ENCODE peak calls at places on chromosomes 13 and 19, in six cellular contexts. I, W, V, U, X and C are unnamed samples.

GRCh38 chr13:111632906-111633305 is 312.5 kb downstream of the TEX29 start:
- DNase-seq in I (no peak), W (no peak), V (no peak), U (no peak), X (no peak), C (no peak)

GRCh38 chr19:14350302-14350701 is 30.9 kb upstream of the ADGRE5 start:
- DNase-seq in I (no peak), W (no peak), V (no peak), U (no peak), X (no peak), C (no peak)

GRCh38 chr13:78194904-78195639 is 276.4 kb upstream of the EDNRB start:
- DNase-seq in I (no peak), W (no peak), V (no peak), U (no peak), X (no peak), C (no peak)

GRCh38 chr13:91719033-91719432 is 320.6 kb downstream of the GPC5 start:
- DNase-seq in I (no peak), W (no peak), V (no peak), U (no peak), X (no peak), C (no peak)

GRCh38 chr19:39557791-39558622 is 18.0 kb upstream of the EID2 start:
- DNase-seq in I (no peak), W (peak; percentile 53), V (no peak), U (no peak), X (peak; percentile 44), C (peak; percentile 59)

GRCh38 chr19:6274756-6275155 is 5.0 kb downstream of the MLLT1 start:
- DNase-seq in I (peak; percentile 73), W (no peak), V (no peak), U (no peak), X (no peak), C (no peak)

GRCh38 chr13:87089391-87089790 is 581.8 kb upstream of the SLITRK5 start:
- DNase-seq in I (no peak), W (no peak), V (peak; percentile 28), U (no peak), X (no peak), C (no peak)

GRCh38 chr13:26557393-26558073 is at the start of gene WASF3:
- DNase-seq in I (peak; percentile 94), W (peak; percentile 58), V (peak; percentile 97), U (peak; percentile 97), X (no peak), C (no peak)

GRCh38 chr19:48403606-48404005 is 10.1 kb downstream of the GRIN2D start:
- DNase-seq in I (no peak), W (peak; percentile 71), V (peak; percentile 63), U (no peak), X (peak; percentile 65), C (peak; percentile 85)

GRCh38 chr13:29571876-29572570 is 23.5 kb downstream of the SLC7A1 start:
- DNase-seq in I (no peak), W (no peak), V (no peak), U (no peak), X (no peak), C (no peak)

GRCh38 chr13:29569253-29570057 is 26.0 kb downstream of the SLC7A1 start:
- DNase-seq in I (no peak), W (no peak), V (no peak), U (no peak), X (no peak), C (no peak)

GRCh38 chr13:29572575-29572974 is 22.9 kb downstream of the SLC7A1 start:
- DNase-seq in I (no peak), W (no peak), V (no peak), U (no peak), X (no peak), C (no peak)

GRCh38 chr13:29568731-29569130 is 26.8 kb downstream of the SLC7A1 start:
- DNase-seq in I (no peak), W (no peak), V (peak; percentile 34), U (no peak), X (no peak), C (no peak)

DNA sequence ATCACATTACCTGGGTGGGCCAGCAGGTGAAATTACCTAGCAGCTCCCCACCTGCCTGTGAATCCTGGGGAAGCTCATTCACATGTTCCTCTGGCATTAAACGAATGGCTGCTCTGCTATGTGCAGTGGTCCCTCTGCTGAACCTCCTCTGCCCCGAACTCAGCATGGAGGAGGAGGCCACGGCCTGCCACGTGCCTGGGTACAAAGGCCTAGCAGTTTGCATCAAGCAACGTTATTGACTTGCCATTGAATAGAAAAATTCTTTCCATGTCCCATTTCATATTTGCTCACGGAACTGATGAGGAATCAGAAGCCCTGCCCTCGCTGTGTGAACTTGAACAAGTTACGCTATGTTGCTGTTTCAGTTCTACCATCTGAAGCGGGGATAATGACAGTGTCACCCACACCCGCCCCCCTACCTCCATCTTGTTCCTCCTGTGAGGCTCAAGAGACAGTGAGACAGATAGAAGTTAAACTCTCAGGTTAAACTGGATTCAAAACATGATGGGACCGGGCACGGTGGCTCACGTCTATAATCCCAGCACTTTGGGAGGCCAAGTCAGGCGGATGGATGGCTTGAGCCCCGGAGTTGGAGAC is 25.3 kb downstream of the SLC7A1 start:
- DNase-seq in I (no peak), W (no peak), V (no peak), U (no peak), X (no peak), C (no peak)
- H3K27ac ChIP-seq in I (no peak overlapping the region), W (no peak overlapping the region), V (peak overlapping the region; percentile 95), U (no peak overlapping the region), X (no peak overlapping the region), C (no peak overlapping the region)

DNA sequence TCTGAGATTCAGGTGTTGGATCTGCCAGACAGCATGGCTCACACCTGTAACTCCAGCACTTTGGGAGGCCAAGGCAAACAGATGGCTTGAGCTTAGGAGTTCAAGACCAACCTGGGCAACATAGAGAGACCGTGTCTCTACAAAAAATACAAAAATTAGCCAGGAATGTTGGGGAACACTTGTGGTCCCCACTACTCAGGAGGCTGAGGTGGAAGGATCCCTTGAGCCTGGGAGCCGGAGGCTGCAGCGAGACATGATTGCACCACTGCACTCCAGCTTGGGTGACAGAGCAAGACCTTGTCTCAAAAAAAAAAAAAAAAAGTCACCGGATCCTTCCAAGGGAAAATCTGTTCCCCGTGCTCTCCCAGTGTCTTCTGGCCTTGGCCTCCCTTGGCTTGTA is 109.2 kb downstream of the IRS2 start:
- DNase-seq in I (no peak), W (no peak), V (no peak), U (no peak), X (no peak), C (no peak)
- H3K27ac ChIP-seq in I (no peak overlapping the region), W (no peak overlapping the region), V (no peak overlapping the region), U (no peak overlapping the region), X (no peak overlapping the region), C (no peak overlapping the region)

GRCh38 chr19:41421973-41422372 is 5.2 kb downstream of the B3GNT8 start:
- DNase-seq in I (no peak), W (no peak), V (no peak), U (no peak), X (no peak), C (no peak)
- H3K27ac ChIP-seq in I (no peak overlapping the region), W (no peak overlapping the region), V (no peak overlapping the region), U (no peak overlapping the region), X (no peak overlapping the region), C (no peak overlapping the region)

GRCh38 chr13:33279898-33280549 is 5.5 kb downstream of the STARD13 start:
- DNase-seq in I (peak; percentile 70), W (no peak), V (peak; percentile 73), U (no peak), X (no peak), C (no peak)
- H3K27ac ChIP-seq in I (peak overlapping the region; percentile 79), W (no peak overlapping the region), V (no peak overlapping the region), U (peak overlapping the region; percentile 33), X (no peak overlapping the region), C (no peak overlapping the region)

DNA sequence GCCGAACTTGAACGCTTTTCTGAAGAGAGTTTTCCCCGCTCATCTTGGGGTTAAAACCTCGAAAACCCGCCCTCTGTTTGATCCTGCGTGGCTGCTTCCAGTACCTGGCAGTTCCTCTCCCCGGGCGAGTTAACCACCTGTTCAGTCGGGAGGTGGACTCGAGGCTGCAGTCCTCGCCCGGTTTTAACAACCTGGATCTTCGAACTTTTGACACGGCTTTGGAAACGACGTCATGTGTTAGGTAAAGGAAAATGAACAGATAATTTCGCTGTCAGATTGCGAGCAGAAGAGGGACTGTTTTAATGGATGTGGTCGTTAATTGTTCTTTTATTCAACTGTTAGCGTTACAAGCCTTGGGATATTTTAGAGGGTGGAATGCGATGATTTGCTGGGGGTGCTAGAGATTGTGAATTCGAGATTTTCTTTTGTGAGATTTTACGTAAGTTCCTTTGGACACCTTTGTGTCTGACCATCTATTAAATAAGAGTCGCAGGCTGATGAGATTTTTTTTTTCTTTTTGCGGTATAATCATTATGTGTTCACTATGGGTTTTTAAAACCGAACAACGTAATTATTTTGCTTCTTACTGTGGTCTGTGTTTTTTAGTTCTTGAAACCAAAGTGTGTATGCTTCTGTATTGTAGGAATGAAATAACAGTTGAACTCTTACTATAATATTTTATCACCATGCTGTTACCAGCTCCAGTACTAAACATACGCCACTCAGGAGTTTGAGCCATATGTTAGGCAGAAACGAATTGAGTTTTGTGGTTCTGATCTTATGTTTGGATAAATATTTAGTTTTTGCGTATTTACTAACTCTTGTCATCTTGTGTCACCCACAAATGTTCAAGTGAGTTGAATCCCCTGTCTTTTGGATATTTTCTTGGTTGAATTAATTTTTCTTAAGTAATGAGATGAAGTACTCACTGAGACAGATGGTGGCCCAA is 1.2 kb downstream of the FNDC3A start:
- DNase-seq in I (no peak), W (peak; percentile 32), V (no peak), U (no peak), X (no peak), C (peak; percentile 55)
- H3K27ac ChIP-seq in I (peak overlapping the region; percentile 97), W (peak overlapping the region; percentile 98), V (peak overlapping the region; percentile 98), U (peak overlapping the region; percentile 99), X (peak overlapping the region; percentile 90), C (no peak overlapping the region)